ENCODE peak calls at places on chromosomes 3 and 15, in nine cellular contexts. One of them, this sample, is unnamed.

GRCh38 chr15:44147636-44148035 is 47.4 kb downstream of the FRMD5 start:
- DNase-seq in cardiac muscle cell: no peak
- DNase-seq in breast epithelium: no peak
- DNase-seq in iPS DF 6.9: no peak
- DNase-seq in A549: no peak
- DNase-seq in esophagus squamous epithelium: no peak
- DNase-seq in GM23338: no peak
- DNase-seq in K562: no peak
- DNase-seq in fibroblast of lung: no peak
- DNase-seq in this sample: no peak

GRCh38 chr3:40597441-40597840 is 72.7 kb downstream of the ZNF621 start:
- DNase-seq in cardiac muscle cell: peak; percentile 10
- DNase-seq in breast epithelium: no peak
- DNase-seq in iPS DF 6.9: no peak
- DNase-seq in A549: no peak
- DNase-seq in esophagus squamous epithelium: no peak
- DNase-seq in GM23338: no peak
- DNase-seq in K562: no peak
- DNase-seq in fibroblast of lung: no peak
- DNase-seq in this sample: peak; percentile 11

GRCh38 chr3:50428007-50428633 is 68.8 kb upstream of the TMEM115 start:
- DNase-seq in cardiac muscle cell: peak; percentile 21
- DNase-seq in breast epithelium: no peak
- DNase-seq in iPS DF 6.9: no peak
- DNase-seq in A549: no peak
- DNase-seq in esophagus squamous epithelium: no peak
- DNase-seq in GM23338: no peak
- DNase-seq in K562: no peak
- DNase-seq in fibroblast of lung: no peak
- DNase-seq in this sample: no peak

GRCh38 chr3:33658971-33659848 is 58.8 kb downstream of the CLASP2 start:
- DNase-seq in cardiac muscle cell: peak; percentile 81
- DNase-seq in breast epithelium: peak; percentile 36
- DNase-seq in iPS DF 6.9: no peak
- DNase-seq in A549: peak; percentile 50
- DNase-seq in esophagus squamous epithelium: no peak
- DNase-seq in GM23338: peak; percentile 87
- DNase-seq in K562: peak; percentile 71
- DNase-seq in fibroblast of lung: peak; percentile 95
- DNase-seq in this sample: peak; percentile 74

GRCh38 chr3:180516368-180516767 is 85.6 kb upstream of the TTC14 start:
- DNase-seq in cardiac muscle cell: no peak
- DNase-seq in breast epithelium: no peak
- DNase-seq in iPS DF 6.9: no peak
- DNase-seq in A549: no peak
- DNase-seq in esophagus squamous epithelium: no peak
- DNase-seq in GM23338: no peak
- DNase-seq in K562: no peak
- DNase-seq in fibroblast of lung: no peak
- DNase-seq in this sample: no peak

GRCh38 chr3:117398166-117398954 is 688.8 kb downstream of the TUSC7 start:
- DNase-seq in cardiac muscle cell: no peak
- DNase-seq in breast epithelium: no peak
- DNase-seq in iPS DF 6.9: peak; percentile 57
- DNase-seq in A549: no peak
- DNase-seq in esophagus squamous epithelium: no peak
- DNase-seq in GM23338: peak; percentile 89
- DNase-seq in K562: no peak
- DNase-seq in fibroblast of lung: no peak
- DNase-seq in this sample: no peak

GRCh38 chr15:78207110-78207458 is 27.3 kb downstream of the ACSBG1 start:
- DNase-seq in cardiac muscle cell: no peak
- DNase-seq in breast epithelium: peak; percentile 10
- DNase-seq in iPS DF 6.9: no peak
- DNase-seq in A549: no peak
- DNase-seq in esophagus squamous epithelium: no peak
- DNase-seq in GM23338: no peak
- DNase-seq in K562: no peak
- DNase-seq in fibroblast of lung: no peak
- DNase-seq in this sample: no peak

GRCh38 chr3:64152100-64152499 is 73.2 kb downstream of the PRICKLE2 start:
- DNase-seq in cardiac muscle cell: peak; percentile 93
- DNase-seq in breast epithelium: no peak
- DNase-seq in iPS DF 6.9: no peak
- DNase-seq in A549: peak; percentile 7
- DNase-seq in esophagus squamous epithelium: no peak
- DNase-seq in GM23338: no peak
- DNase-seq in K562: no peak
- DNase-seq in fibroblast of lung: peak; percentile 94
- DNase-seq in this sample: peak; percentile 49

GRCh38 chr15:85849946-85850345 is 55.2 kb upstream of the KLHL25 start:
- DNase-seq in cardiac muscle cell: no peak
- DNase-seq in breast epithelium: no peak
- DNase-seq in iPS DF 6.9: no peak
- DNase-seq in A549: no peak
- DNase-seq in esophagus squamous epithelium: no peak
- DNase-seq in GM23338: no peak
- DNase-seq in K562: no peak
- DNase-seq in fibroblast of lung: no peak
- DNase-seq in this sample: no peak

GRCh38 chr3:37693791-37694194 is 167.9 kb upstream of the CTDSPL start:
- DNase-seq in cardiac muscle cell: no peak
- DNase-seq in breast epithelium: no peak
- DNase-seq in iPS DF 6.9: no peak
- DNase-seq in A549: no peak
- DNase-seq in esophagus squamous epithelium: no peak
- DNase-seq in GM23338: peak; percentile 72
- DNase-seq in K562: no peak
- DNase-seq in fibroblast of lung: no peak
- DNase-seq in this sample: no peak

GRCh38 chr3:196463478-196463756 is 31.2 kb upstream of the UBXN7 start:
- DNase-seq in cardiac muscle cell: no peak
- DNase-seq in breast epithelium: no peak
- DNase-seq in iPS DF 6.9: no peak
- DNase-seq in A549: no peak
- DNase-seq in esophagus squamous epithelium: no peak
- DNase-seq in GM23338: no peak
- DNase-seq in K562: no peak
- DNase-seq in fibroblast of lung: no peak
- DNase-seq in this sample: no peak

GRCh38 chr15:69757186-69757585 is 304.6 kb downstream of the RPLP1 start:
- DNase-seq in cardiac muscle cell: no peak
- DNase-seq in breast epithelium: no peak
- DNase-seq in iPS DF 6.9: no peak
- DNase-seq in A549: no peak
- DNase-seq in esophagus squamous epithelium: no peak
- DNase-seq in GM23338: no peak
- DNase-seq in K562: no peak
- DNase-seq in fibroblast of lung: no peak
- DNase-seq in this sample: no peak

GRCh38 chr3:123084738-123085237 is 18.0 kb downstream of the PDIA5 start:
- DNase-seq in cardiac muscle cell: no peak
- DNase-seq in breast epithelium: no peak
- DNase-seq in iPS DF 6.9: no peak
- DNase-seq in A549: no peak
- DNase-seq in esophagus squamous epithelium: no peak
- DNase-seq in GM23338: no peak
- DNase-seq in K562: no peak
- DNase-seq in fibroblast of lung: no peak
- DNase-seq in this sample: no peak

GRCh38 chr3:152574461-152575079 is 260.4 kb upstream of the P2RY1 start:
- DNase-seq in cardiac muscle cell: peak; percentile 84
- DNase-seq in breast epithelium: no peak
- DNase-seq in iPS DF 6.9: peak; percentile 31
- DNase-seq in A549: peak; percentile 36
- DNase-seq in esophagus squamous epithelium: no peak
- DNase-seq in GM23338: peak; percentile 74
- DNase-seq in K562: peak; percentile 68
- DNase-seq in fibroblast of lung: peak; percentile 75
- DNase-seq in this sample: peak; percentile 62

GRCh38 chr3:130865537-130865936 is 28.3 kb upstream of the ATP2C1 start:
- DNase-seq in cardiac muscle cell: no peak
- DNase-seq in breast epithelium: no peak
- DNase-seq in iPS DF 6.9: no peak
- DNase-seq in A549: no peak
- DNase-seq in esophagus squamous epithelium: no peak
- DNase-seq in GM23338: no peak
- DNase-seq in K562: no peak
- DNase-seq in fibroblast of lung: no peak
- DNase-seq in this sample: no peak

GRCh38 chr3:49025005-49025792 is 3.3 kb downstream of the NDUFAF3 start:
- DNase-seq in cardiac muscle cell: no peak
- DNase-seq in breast epithelium: no peak
- DNase-seq in iPS DF 6.9: no peak
- DNase-seq in A549: no peak
- DNase-seq in esophagus squamous epithelium: no peak
- DNase-seq in GM23338: no peak
- DNase-seq in K562: no peak
- DNase-seq in fibroblast of lung: no peak
- DNase-seq in this sample: no peak

GRCh38 chr3:49025793-49026520 is 3.2 kb downstream of the IMPDH2 start:
- DNase-seq in cardiac muscle cell: no peak
- DNase-seq in breast epithelium: no peak
- DNase-seq in iPS DF 6.9: no peak
- DNase-seq in A549: no peak
- DNase-seq in esophagus squamous epithelium: no peak
- DNase-seq in GM23338: no peak
- DNase-seq in K562: no peak
- DNase-seq in fibroblast of lung: no peak
- DNase-seq in this sample: no peak

GRCh38 chr3:49028298-49028672 is 913 bp downstream of the IMPDH2 start:
- DNase-seq in cardiac muscle cell: no peak
- DNase-seq in breast epithelium: no peak
- DNase-seq in iPS DF 6.9: no peak
- DNase-seq in A549: no peak
- DNase-seq in esophagus squamous epithelium: no peak
- DNase-seq in GM23338: no peak
- DNase-seq in K562: peak; percentile 15
- DNase-seq in fibroblast of lung: no peak
- DNase-seq in this sample: no peak

GRCh38 chr3:49027634-49028033 is 1.6 kb downstream of the IMPDH2 start:
- DNase-seq in cardiac muscle cell: no peak
- DNase-seq in breast epithelium: no peak
- DNase-seq in iPS DF 6.9: no peak
- DNase-seq in A549: no peak
- DNase-seq in esophagus squamous epithelium: no peak
- DNase-seq in GM23338: no peak
- DNase-seq in K562: no peak
- DNase-seq in fibroblast of lung: no peak
- DNase-seq in this sample: no peak

DNA sequence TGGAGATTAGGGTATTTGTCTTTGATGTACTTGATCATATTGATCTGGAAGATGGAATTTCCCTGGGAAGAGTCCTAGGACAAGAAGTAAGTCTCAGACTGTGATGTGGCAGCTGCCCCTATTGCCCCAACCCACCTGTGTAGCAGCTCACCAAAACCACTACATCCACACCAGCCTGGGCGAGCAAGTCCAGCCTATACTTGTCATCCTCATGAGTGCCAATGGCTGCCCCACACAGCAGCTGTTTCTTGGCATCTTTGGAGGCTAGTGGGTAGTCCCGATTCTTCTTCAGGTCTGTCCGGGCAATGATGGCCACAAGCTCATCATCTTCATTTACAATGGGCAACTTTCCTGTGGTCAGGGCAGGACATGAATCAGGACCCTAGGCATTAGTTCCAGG is 2.7 kb downstream of the IMPDH2 start:
- DNase-seq in cardiac muscle cell: no peak
- DNase-seq in breast epithelium: no peak
- DNase-seq in iPS DF 6.9: no peak
- DNase-seq in A549: no peak
- DNase-seq in esophagus squamous epithelium: no peak
- DNase-seq in GM23338: no peak
- DNase-seq in K562: no peak
- DNase-seq in fibroblast of lung: no peak
- DNase-seq in this sample: no peak
- H3K27ac ChIP-seq in cardiac muscle cell: no peak overlapping the region
- H3K27ac ChIP-seq in breast epithelium: peak overlapping the region; percentile 10
- H3K27ac ChIP-seq in iPS DF 6.9: no peak overlapping the region
- H3K27ac ChIP-seq in A549: no peak overlapping the region
- H3K27ac ChIP-seq in esophagus squamous epithelium: no peak overlapping the region
- H3K27ac ChIP-seq in GM23338: no peak overlapping the region
- H3K27ac ChIP-seq in K562: no peak overlapping the region
- H3K27ac ChIP-seq in fibroblast of lung: peak overlapping the region; percentile 23
- H3K27ac ChIP-seq in this sample: no peak overlapping the region

GRCh38 chr3:128727996-128728395 is 2.0 kb downstream of the RAB7A start:
- DNase-seq in cardiac muscle cell: no peak
- DNase-seq in breast epithelium: no peak
- DNase-seq in iPS DF 6.9: no peak
- DNase-seq in A549: no peak
- DNase-seq in esophagus squamous epithelium: no peak
- DNase-seq in GM23338: no peak
- DNase-seq in K562: no peak
- DNase-seq in fibroblast of lung: no peak
- DNase-seq in this sample: no peak
- H3K4me3 ChIP-seq in cardiac muscle cell: peak overlapping the region; percentile 93
- H3K4me3 ChIP-seq in breast epithelium: peak overlapping the region; percentile 99
- H3K4me3 ChIP-seq in iPS DF 6.9: no peak overlapping the region
- H3K4me3 ChIP-seq in A549: peak overlapping the region; percentile 95
- H3K4me3 ChIP-seq in esophagus squamous epithelium: peak overlapping the region; percentile 98
- H3K4me3 ChIP-seq in GM23338: peak overlapping the region; percentile 92
- H3K4me3 ChIP-seq in K562: peak overlapping the region; percentile 99
- H3K4me3 ChIP-seq in fibroblast of lung: peak overlapping the region; percentile 82
- H3K4me3 ChIP-seq in this sample: peak overlapping the region; percentile 98

GRCh38 chr3:45848392-45848791 is 6.5 kb upstream of the LZTFL1 start:
- DNase-seq in cardiac muscle cell: no peak
- DNase-seq in breast epithelium: no peak
- DNase-seq in iPS DF 6.9: no peak
- DNase-seq in A549: no peak
- DNase-seq in esophagus squamous epithelium: no peak
- DNase-seq in GM23338: no peak
- DNase-seq in K562: no peak
- DNase-seq in fibroblast of lung: no peak
- DNase-seq in this sample: no peak

GRCh38 chr3:45852828-45853227 is 10.9 kb upstream of the LZTFL1 start:
- DNase-seq in cardiac muscle cell: no peak
- DNase-seq in breast epithelium: no peak
- DNase-seq in iPS DF 6.9: no peak
- DNase-seq in A549: no peak
- DNase-seq in esophagus squamous epithelium: no peak
- DNase-seq in GM23338: no peak
- DNase-seq in K562: no peak
- DNase-seq in fibroblast of lung: no peak
- DNase-seq in this sample: no peak
- H3K27ac ChIP-seq in cardiac muscle cell: no peak overlapping the region
- H3K27ac ChIP-seq in breast epithelium: no peak overlapping the region
- H3K27ac ChIP-seq in iPS DF 6.9: no peak overlapping the region
- H3K27ac ChIP-seq in A549: no peak overlapping the region
- H3K27ac ChIP-seq in esophagus squamous epithelium: no peak overlapping the region
- H3K27ac ChIP-seq in GM23338: no peak overlapping the region
- H3K27ac ChIP-seq in K562: no peak overlapping the region
- H3K27ac ChIP-seq in fibroblast of lung: no peak overlapping the region
- H3K27ac ChIP-seq in this sample: no peak overlapping the region

DNA sequence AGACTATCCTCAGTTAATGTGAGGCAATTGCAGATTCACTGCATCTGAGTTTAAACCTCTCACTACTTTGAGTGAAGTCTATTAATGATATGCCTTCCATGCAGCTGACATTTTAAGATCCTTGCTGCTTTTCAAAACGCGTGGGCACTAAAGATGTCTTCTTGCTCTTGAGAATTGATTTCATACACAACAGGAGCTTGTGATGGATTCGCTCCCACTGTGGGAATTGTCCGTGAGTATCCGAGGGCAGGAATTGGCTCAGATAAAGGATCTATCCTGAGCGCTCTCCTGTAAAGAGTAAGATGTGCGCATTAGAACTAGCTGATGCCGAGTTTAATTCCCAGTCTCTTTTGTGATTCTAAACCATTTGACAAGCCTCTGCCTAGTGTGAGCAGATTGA is 167.9 kb downstream of the ROBO2 start:
- DNase-seq in cardiac muscle cell: no peak
- DNase-seq in breast epithelium: no peak
- DNase-seq in iPS DF 6.9: no peak
- DNase-seq in A549: no peak
- DNase-seq in esophagus squamous epithelium: no peak
- DNase-seq in GM23338: no peak
- DNase-seq in K562: no peak
- DNase-seq in fibroblast of lung: no peak
- DNase-seq in this sample: no peak
- H3K4me3 ChIP-seq in cardiac muscle cell: no peak overlapping the region
- H3K4me3 ChIP-seq in breast epithelium: no peak overlapping the region
- H3K4me3 ChIP-seq in iPS DF 6.9: no peak overlapping the region
- H3K4me3 ChIP-seq in A549: no peak overlapping the region
- H3K4me3 ChIP-seq in esophagus squamous epithelium: no peak overlapping the region
- H3K4me3 ChIP-seq in GM23338: no peak overlapping the region
- H3K4me3 ChIP-seq in K562: no peak overlapping the region
- H3K4me3 ChIP-seq in fibroblast of lung: no peak overlapping the region
- H3K4me3 ChIP-seq in this sample: no peak overlapping the region

This sample was measured in brain microvascular endothelial cell.